ENCODE peak calls at places on chromosomes 6 and 20, in four cellular contexts. J is mammary epithelial cell, F is lower leg skin, C is OCI-LY7. X is an unnamed sample.

GRCh38 chr20:19600042-19600441 is 158.0 kb upstream of the RIN2 start:
- DNase-seq in J (no peak), F (no peak), C (no peak), X (no peak)

GRCh38 chr6:19879663-19880062 is 42.5 kb downstream of the ID4 start:
- DNase-seq in C (no peak), J (no peak), F (no peak), X (no peak)

GRCh38 chr6:147544420-147544819 is 35.9 kb downstream of the SAMD5 start:
- DNase-seq in J (no peak), C (no peak), F (no peak), X (no peak)

GRCh38 chr6:31355540-31355988 is 1.4 kb downstream of the HLA-B start:
- DNase-seq in C (no peak), J (no peak), F (no peak), X (no peak)

GRCh38 chr6:42450314-42451145 is 1.2 kb downstream of the TRERF1 start:
- DNase-seq in C (peak), F (no peak), J (no peak), X (no peak)

GRCh38 chr6:87078983-87079616 is 15.8 kb downstream of the CGA start:
- DNase-seq in J (peak), F (peak), C (peak), X (peak)

GRCh38 chr6:136576821-136577220 is 26.6 kb upstream of the MAP7 start:
- DNase-seq in C (no peak), F (no peak), J (no peak), X (no peak)

GRCh38 chr6:42756713-42757112 is 10.8 kb upstream of the TBCC start:
- DNase-seq in C (no peak), J (no peak), F (no peak), X (no peak)

GRCh38 chr6:107264357-107264831 is 149.1 kb upstream of the BEND3 start:
- DNase-seq in J (peak), C (no peak), F (no peak), X (peak)

GRCh38 chr20:2946988-2947961 is 74.0 kb downstream of the PTPRA start:
- DNase-seq in C (no peak), F (no peak), J (peak), X (peak)

GRCh38 chr6:20559924-20560551 is 25.8 kb downstream of the CDKAL1 start:
- DNase-seq in J (no peak), C (no peak), F (no peak), X (peak)

GRCh38 chr20:44648068-44648467 is 3.4 kb downstream of the ADA start:
- DNase-seq in J (no peak), C (peak), F (no peak), X (no peak)

GRCh38 chr20:9103955-9104354 is 35.1 kb downstream of the PLCB4 start:
- DNase-seq in J (peak), F (no peak), C (no peak), X (peak)

GRCh38 chr6:1262704-1263038 is 49.2 kb upstream of the FOXQ1 start:
- DNase-seq in C (no peak), J (no peak), F (no peak), X (no peak)

GRCh38 chr6:137792160-137793033 is 74.7 kb upstream of the TNFAIP3 start:
- DNase-seq in F (no peak), J (no peak), C (no peak), X (no peak)

DNA sequence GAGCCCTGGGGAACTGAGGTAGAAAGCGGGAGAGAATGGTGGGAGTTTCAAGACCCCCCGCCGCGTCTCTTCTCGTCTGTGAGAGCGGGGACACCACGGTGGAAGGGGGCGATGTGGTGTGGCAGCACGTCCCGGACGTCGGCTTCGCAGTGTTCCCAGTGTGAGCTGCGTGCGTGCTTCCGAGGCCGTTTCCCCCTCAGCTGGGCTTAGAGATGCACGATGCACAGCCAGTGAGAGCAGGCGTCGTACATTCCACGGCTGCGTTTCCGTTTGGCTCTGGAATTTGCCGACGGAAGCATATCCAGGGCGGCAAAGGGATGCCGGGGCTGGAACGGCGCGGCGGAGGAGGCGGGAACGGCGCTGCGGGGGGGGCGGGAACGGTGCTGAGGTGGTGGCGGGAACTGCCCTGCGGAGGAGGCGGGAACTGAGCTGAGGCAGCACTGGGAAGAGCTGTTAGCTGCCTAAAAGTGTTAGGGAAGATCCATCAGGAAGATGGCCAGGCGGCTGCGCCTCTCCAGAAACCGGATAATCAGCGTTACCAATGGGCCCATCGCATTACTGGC is 37.7 kb downstream of the KIF25 start:
- DNase-seq in F (peak), J (no peak), C (no peak), X (peak)
- H3K4me3 ChIP-seq in F (no peak), J (peak), C (no peak), X (peak)

DNA sequence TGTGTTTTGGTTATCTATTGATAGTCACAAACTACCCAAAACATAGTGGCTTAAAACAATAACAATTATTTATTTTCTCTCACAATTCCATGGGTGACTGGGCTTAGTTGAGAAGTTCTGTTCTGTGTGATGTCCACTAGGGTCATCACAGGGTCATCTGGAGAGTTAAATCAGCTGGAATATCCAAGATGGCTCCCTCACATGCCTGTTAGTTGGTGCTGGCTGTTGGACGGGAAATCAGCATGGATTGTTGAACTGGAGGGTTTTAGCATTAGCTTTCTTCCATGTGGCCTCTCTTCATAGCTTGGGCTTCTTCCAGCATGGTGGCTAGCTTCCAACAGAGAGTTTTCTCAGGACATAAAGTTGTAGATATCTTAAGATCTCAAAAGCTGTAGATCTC is 19.5 kb downstream of the MARCKS start:
- DNase-seq in J (no peak), C (no peak), F (no peak), X (no peak)
- TF ChIP-seq CTCF in J (peak), C (no peak), F (no peak), X (no peak)

GRCh38 chr20:11542645-11543044 is 375.0 kb upstream of the BTBD3 start:
- DNase-seq in C (no peak), J (no peak), F (no peak), X (no peak)

GRCh38 chr20:11540558-11540957 is 377.1 kb upstream of the BTBD3 start:
- DNase-seq in C (no peak), F (no peak), J (no peak), X (no peak)

DNA sequence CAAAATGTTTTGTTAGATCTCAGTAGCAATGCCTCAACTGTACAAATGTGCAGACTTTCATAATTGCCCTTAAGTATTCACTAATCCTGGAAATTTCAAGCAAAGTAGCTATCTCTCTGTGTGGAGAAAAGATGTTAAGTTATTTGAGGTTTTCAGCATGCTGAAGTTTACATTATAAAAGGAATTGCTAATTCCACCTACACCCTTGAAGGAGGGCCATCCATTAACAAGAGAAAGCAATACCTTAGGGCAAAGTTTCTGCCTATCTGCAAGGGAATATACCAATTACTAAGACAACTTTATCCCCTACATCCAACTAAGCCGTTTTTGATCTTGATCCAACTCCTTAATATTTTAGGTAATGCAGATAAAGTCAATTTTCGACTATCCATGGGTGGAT is 380.7 kb upstream of the BTBD3 start:
- DNase-seq in F (no peak), C (no peak), J (no peak), X (no peak)
- H3K4me3 ChIP-seq in F (no peak), C (no peak), J (no peak), X (no peak)

GRCh38 chr20:45933231-45934045 is 1.0 kb upstream of the PCIF1 start:
- DNase-seq in J (peak), F (peak), C (peak), X (peak)
- TF ChIP-seq CTCF in J (no peak), F (no peak), C (peak), X (peak)

GRCh38 chr6:110352603-110353303 is 5.4 kb downstream of the METTL24 start:
- DNase-seq in F (no peak), C (no peak), J (no peak), X (peak)

GRCh38 chr6:110351546-110351945 is 6.6 kb downstream of the METTL24 start:
- DNase-seq in F (no peak), J (no peak), C (no peak), X (no peak)

GRCh38 chr6:110353420-110353819 is 4.7 kb downstream of the METTL24 start:
- DNase-seq in F (no peak), J (no peak), C (no peak), X (no peak)

GRCh38 chr6:110345025-110345424 is 13.1 kb downstream of the METTL24 start:
- DNase-seq in J (no peak), F (no peak), C (no peak), X (no peak)

DNA sequence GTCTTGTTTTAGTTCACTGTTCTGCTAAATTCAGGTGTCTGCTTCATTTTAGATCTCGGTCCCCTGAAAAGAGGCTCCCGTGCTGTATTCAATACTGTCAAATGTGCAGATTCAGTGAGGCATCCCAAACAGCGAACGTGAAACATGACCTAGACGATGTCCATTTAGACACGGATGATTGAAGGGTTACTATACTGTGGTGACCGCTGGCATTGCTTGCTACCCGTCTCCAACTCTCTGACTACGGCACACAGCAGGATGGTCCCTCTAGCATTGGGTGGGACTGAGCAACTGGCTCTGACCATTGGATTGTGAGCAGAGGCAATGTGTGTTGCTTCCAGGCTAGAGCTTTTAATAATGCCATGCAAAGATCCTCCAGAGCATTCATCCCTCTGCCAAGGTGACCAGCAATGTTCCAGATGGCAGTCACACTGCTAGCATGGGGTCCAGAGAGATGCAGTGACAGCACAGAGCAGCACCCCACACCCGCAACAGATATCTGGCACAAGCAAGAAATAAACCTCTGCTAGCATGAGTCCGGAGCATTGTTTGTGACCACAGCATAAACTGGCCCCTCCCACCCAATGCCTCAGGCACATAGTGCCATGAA is 9.1 kb downstream of the METTL24 start:
- DNase-seq in J (no peak), C (no peak), F (no peak), X (no peak)
- H3K4me3 ChIP-seq in J (no peak), C (no peak), F (no peak), X (no peak)

DNA sequence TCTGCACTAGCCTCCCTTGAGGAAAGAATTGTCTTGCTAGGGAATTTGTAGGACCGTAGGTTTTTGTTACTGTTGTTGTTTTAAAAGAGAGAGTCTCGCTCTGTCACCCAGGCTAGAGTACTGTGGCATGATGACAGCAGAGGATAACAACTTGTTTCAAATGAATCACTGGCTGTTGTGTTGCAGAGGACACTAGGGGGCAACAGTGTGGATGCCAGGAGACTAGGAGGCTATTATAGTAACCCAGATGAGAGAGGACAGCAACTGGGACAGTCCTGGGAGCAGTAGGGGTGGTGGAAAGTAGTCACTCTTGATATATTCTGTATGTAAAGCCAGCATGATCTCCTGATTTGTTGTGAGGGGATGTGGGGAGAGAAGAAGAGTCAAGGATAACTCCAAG is 41.8 kb upstream of the LAMA4 start:
- DNase-seq in F (no peak), C (peak), J (peak), X (peak)
- TF ChIP-seq CTCF in F (no peak), C (peak), J (peak), X (peak)

DNA sequence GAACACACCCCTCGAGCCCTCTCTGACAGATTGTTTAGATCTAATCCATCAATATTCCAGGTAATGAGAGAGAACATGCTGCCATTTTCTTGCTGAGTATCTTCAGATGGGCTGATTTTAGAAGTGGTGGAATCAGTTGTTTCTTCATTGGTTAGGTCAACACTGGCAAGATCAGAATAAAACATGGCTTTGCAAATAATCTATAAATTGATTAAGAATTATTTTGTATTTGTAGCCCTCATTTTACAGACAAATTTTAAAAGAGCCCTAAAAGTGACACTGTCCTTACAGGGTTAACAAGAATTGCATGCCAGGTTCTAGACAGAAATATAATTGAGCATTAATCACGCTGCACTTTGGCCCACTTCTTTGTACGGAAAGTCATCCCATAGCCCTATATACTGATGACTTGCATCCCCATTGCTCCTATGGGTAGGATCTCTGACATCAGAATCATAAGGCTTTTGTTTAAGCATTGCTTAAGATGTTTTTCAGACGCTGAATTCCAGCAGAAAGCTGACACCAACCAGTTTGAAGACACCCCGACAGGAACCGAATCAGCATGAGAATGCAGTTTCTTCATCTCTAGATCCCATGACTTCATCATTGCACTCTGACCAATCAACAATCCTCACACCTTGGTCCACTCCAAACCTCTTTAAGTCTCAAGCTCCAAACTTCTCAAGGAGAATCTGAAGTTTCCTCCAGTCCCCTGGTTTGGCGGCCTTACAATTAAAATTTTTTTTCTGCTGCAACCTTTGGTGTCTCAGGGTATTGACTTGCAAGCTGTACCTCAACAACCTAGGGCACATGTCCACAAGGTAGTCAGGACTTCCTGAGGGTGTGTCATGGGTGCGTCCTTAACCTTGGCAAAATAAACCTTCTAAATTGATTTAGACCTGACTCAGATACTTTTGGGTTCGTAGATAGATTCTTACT is 7.9 kb downstream of the TDP2 start:
- DNase-seq in F (no peak), C (no peak), J (peak), X (peak)
- H3K4me3 ChIP-seq in F (no peak), C (no peak), J (no peak), X (no peak)

DNA sequence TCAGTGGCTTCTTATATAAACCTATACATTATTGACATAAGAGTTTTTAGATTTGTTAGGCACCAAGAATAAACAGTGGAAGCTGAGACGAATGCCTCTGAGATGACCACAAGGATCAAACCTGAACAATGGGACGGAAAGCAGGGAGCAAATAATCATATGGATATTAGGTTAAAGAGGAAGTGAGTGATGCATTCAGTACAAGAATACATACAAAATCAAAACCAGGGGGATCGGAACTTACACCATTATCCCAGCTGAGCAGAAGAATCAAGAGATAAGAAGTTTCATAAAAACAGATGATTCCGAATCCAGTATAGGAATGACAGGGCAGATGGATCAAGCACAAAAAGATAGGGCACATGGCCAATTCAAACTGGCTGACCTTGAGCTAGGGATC is 21.9 kb upstream of the CNKSR3 start:
- DNase-seq in F (no peak), J (no peak), C (no peak), X (no peak)
- TF ChIP-seq CTCF in F (no peak), J (no peak), C (no peak), X (no peak)

X was measured in fibroblast of mammary gland.